ENCODE peak calls at places on chromosomes 4 and X, in four cellular contexts. L is HepG2, R is H1, Z is GM12878. W is an unnamed sample. For H3K4me1, the result is how much of the 10 kb centered on the place peaks cover.

GRCh38 chrX:15146515-15146914 is 123.4 kb downstream of the ASB9 start:
- DNase-seq in L (no peak), R (peak), Z (no peak), W (peak)

GRCh38 chr4:51842167-51842553 is 793 bp upstream of the DCUN1D4 start:
- DNase-seq in L (no peak), R (no peak), Z (no peak), W (no peak)

GRCh38 chr4:184416913-184417734 is 57.2 kb downstream of the IRF2 start:
- DNase-seq in L (no peak), R (no peak), Z (peak), W (no peak)

GRCh38 chrX:34900691-34901090 is 41.9 kb upstream of the FAM47B start:
- DNase-seq in L (no peak), R (no peak), Z (no peak), W (no peak)

GRCh38 chr4:27023366-27023765 is 162.7 kb downstream of the STIM2 start:
- DNase-seq in L (no peak), R (no peak), Z (no peak), W (no peak)

GRCh38 chr4:5435201-5435600 is 273.2 kb downstream of the EVC2 start:
- DNase-seq in L (no peak), R (no peak), Z (no peak), W (no peak)

GRCh38 chr4:84995386-84995785 is 28.9 kb upstream of the WDFY3 start:
- DNase-seq in L (no peak), R (no peak), Z (no peak), W (no peak)

GRCh38 chr4:145176641-145177432 is 3.6 kb downstream of the OTUD4 start:
- DNase-seq in L (no peak), R (no peak), Z (no peak), W (no peak)

GRCh38 chr4:70544279-70544870 is 26.0 kb downstream of the AMTN start:
- DNase-seq in L (peak), R (no peak), Z (no peak), W (no peak)

GRCh38 chr4:76016383-76016782 is 6.9 kb downstream of the CXCL10 start:
- DNase-seq in L (no peak), R (no peak), Z (peak), W (no peak)

GRCh38 chr4:60683953-60684352 is 516.2 kb upstream of the ADGRL3 start:
- DNase-seq in L (no peak), R (no peak), Z (no peak), W (no peak)

GRCh38 chrX:88437563-88437962 is 309.5 kb upstream of the CPXCR1 start:
- DNase-seq in L (no peak), R (no peak), Z (no peak), W (no peak)

GRCh38 chrX:148499638-148500427 is 584 bp upstream of the AFF2 start:
- DNase-seq in L (no peak), R (no peak), Z (no peak), W (no peak)

GRCh38 chr4:52750819-52751348 is 341 bp downstream of the ERVMER34-1 start:
- DNase-seq in L (no peak), R (peak), Z (no peak), W (no peak)

GRCh38 chrX:25524150-25524549 is 508.4 kb upstream of the ARX start:
- DNase-seq in L (peak), R (no peak), Z (no peak), W (no peak)

GRCh38 chr4:110625593-110626292 is 2.9 kb upstream of the PITX2 start:
- DNase-seq in L (no peak), R (no peak), Z (no peak), W (no peak)

GRCh38 chrX:152915541-152916241 is 17.8 kb downstream of the ZNF185 start:
- DNase-seq in L (peak), R (peak), Z (no peak), W (no peak)

GRCh38 chr4:123291329-123291728 is 105.3 kb upstream of the SPRY1 start:
- DNase-seq in L (no peak), R (no peak), Z (no peak), W (no peak)

GRCh38 chr4:52204921-52205320 is 153.8 kb downstream of the SPATA18 start:
- DNase-seq in L (peak), R (no peak), Z (no peak), W (no peak)

GRCh38 chr4:138669479-138670165 is 346.0 kb upstream of the NOCT start:
- DNase-seq in L (no peak), R (no peak), Z (no peak), W (no peak)

GRCh38 chrX:116198235-116198634 is 27.7 kb downstream of the AGTR2 start:
- DNase-seq in L (no peak), R (no peak), Z (no peak), W (no peak)

GRCh38 chrX:22748093-22748999 is 251.4 kb upstream of the DDX53 start:
- DNase-seq in L (peak), R (peak), Z (no peak), W (peak)

GRCh38 chrX:53379008-53379710 is 43.3 kb downstream of the SMC1A start:
- DNase-seq in L (no peak), R (no peak), Z (no peak), W (no peak)

GRCh38 chr4:69859140-69859539 is 805 bp downstream of the SULT1E1 start:
- DNase-seq in L (no peak), R (no peak), Z (no peak), W (no peak)

GRCh38 chr4:128427832-128428366 is 140.3 kb upstream of the PGRMC2 start:
- DNase-seq in L (peak), R (no peak), Z (no peak), W (no peak)

GRCh38 chr4:76741663-76742020 is 156.3 kb downstream of the SOWAHB start:
- DNase-seq in L (no peak), R (no peak), Z (no peak), W (no peak)

GRCh38 chr4:57131849-57132745 is 21.9 kb upstream of the IGFBP7 start:
- DNase-seq in L (peak), R (no peak), Z (no peak), W (no peak)

GRCh38 chr4:79198886-79199591 is 126.8 kb downstream of the NAA11 start:
- DNase-seq in L (no peak), R (no peak), Z (no peak), W (no peak)

GRCh38 chr4:182145360-182145905 is 97.8 kb upstream of the TENM3 start:
- DNase-seq in L (no peak), R (no peak), Z (no peak), W (no peak)

GRCh38 chrX:72124540-72125201 is 7.0 kb downstream of the RTL5 start:
- DNase-seq in L (no peak), R (no peak), Z (no peak), W (no peak)

GRCh38 chrX:72125331-72126047 is 6.2 kb downstream of the RTL5 start:
- DNase-seq in L (no peak), R (no peak), Z (no peak), W (no peak)

GRCh38 chrX:72126539-72127140 is 5.1 kb downstream of the RTL5 start:
- DNase-seq in L (peak), R (peak), Z (no peak), W (peak)

GRCh38 chrX:72127332-72127731 is 4.4 kb downstream of the RTL5 start:
- DNase-seq in L (no peak), R (no peak), Z (no peak), W (no peak)

DNA sequence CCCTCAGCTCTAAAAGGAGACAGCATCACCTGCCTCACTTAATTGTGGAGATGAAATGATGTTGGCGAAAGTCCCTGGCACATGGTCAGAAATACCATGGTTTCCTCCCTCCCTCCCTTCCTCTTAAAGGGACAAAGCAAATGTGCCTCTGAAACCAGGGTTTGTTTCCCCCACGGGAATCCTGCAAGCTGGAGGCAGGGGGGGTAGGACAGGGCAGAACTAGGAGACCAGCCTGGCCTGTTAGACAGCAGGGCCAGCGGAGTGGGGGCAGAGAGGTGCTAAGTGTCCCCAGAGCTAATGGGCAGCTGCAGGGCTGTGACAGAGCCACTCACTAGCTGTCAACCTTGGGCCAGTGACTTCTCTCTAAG is 5.7 kb downstream of the RTL5 start:
- DNase-seq in L (no peak), R (no peak), Z (no peak), W (no peak)
- H3K4me1 ChIP-seq in L (under half), R (under half), Z (under half), W (under half)

GRCh38 chr4:152588869-152589268 is 53.0 kb upstream of the FBXW7 start:
- DNase-seq in L (no peak), R (no peak), Z (no peak), W (no peak)

GRCh38 chr4:152587127-152587526 is 51.2 kb upstream of the FBXW7 start:
- DNase-seq in L (no peak), R (no peak), Z (no peak), W (no peak)

GRCh38 chr4:152585036-152585439 is 49.1 kb upstream of the FBXW7 start:
- DNase-seq in L (no peak), R (no peak), Z (peak), W (no peak)

GRCh38 chr4:152590179-152591031 is 54.5 kb upstream of the FBXW7 start:
- DNase-seq in L (no peak), R (no peak), Z (no peak), W (no peak)

GRCh38 chr4:152586668-152587067 is 50.8 kb upstream of the FBXW7 start:
- DNase-seq in L (peak), R (no peak), Z (no peak), W (no peak)
- TF ChIP-seq YY1 in L (no peak), R (no peak), Z (no peak), W (no peak)

GRCh38 chrX:78548012-78548411 is 111.1 kb downstream of the RTL3 start:
- DNase-seq in L (no peak), R (no peak), Z (no peak), W (no peak)
- TF ChIP-seq SUZ12 in L (no peak), R (no peak), Z (no peak), W (no peak)

GRCh38 chr4:2482192-2482591 is 13.3 kb downstream of the RNF4 start:
- DNase-seq in L (no peak), R (no peak), Z (no peak), W (no peak)
- H3K4me1 ChIP-seq in L (half or more), R (under half), Z (half or more), W (under half)

DNA sequence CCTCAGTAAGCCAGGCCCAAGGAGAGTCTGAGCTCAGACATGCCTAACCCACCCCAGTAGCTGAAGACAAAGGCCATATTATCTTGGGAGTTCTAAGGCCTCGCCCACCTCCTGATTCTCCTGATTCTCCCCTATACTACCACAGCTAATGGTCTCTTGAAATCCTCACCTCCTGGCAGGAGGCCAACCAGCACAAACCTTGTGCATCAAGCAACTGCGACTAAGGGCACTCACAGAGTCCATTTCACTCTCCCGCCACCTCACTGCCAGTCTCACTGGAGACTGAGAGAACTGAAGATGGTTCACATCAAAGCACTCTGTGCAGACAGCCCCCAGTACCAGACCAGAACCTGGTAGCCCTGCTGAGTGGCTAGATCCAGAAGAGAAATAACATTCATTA is 102.1 kb upstream of the KLF8 start:
- DNase-seq in L (no peak), R (no peak), Z (no peak), W (no peak)
- TF ChIP-seq YY1 in L (no peak), R (no peak), Z (no peak), W (no peak)

GRCh38 chr4:20248155-20248558 is 3.5 kb upstream of the SLIT2 start:
- DNase-seq in L (peak), R (no peak), Z (no peak), W (no peak)
- TF ChIP-seq SUZ12 in L (no peak), R (no peak), Z (no peak), W (no peak)

W was measured in NT2/D1.